ENCODE peak calls at places on chromosome 18, in six cellular contexts. W, Y, I, M, Z and U are unnamed samples.
A peak's percentile ranks its signal among the peaks of the same experiment; 100 is the strongest.

GRCh38 chr18:51135795-51136194 is 61.7 kb downstream of the MEX3C start:
- DNase-seq in W (peak; percentile 11), Z (peak; percentile 13), Y (no peak), M (no peak), I (no peak), U (no peak)

GRCh38 chr18:48003426-48004349 is 73.2 kb upstream of the SMAD2 start:
- DNase-seq in Y (peak; percentile 60), M (no peak), I (no peak), Z (peak; percentile 72), W (peak; percentile 57), U (peak; percentile 90)

GRCh38 chr18:58041633-58042032 is 2.4 kb upstream of the NEDD4L start:
- DNase-seq in M (no peak), I (no peak), Y (no peak), Z (no peak), W (peak; percentile 48), U (no peak)

GRCh38 chr18:61606759-61607158 is 273.5 kb downstream of the CDH20 start:
- DNase-seq in Y (peak; percentile 30), I (peak; percentile 93), Z (peak; percentile 81), M (peak; percentile 59), W (peak; percentile 3), U (peak; percentile 57)

GRCh38 chr18:49020129-49020528 is 69.4 kb upstream of the SMAD7 start:
- DNase-seq in W (no peak), M (no peak), Z (no peak), I (no peak), Y (no peak), U (no peak)

GRCh38 chr18:35045121-35045520 is 3.9 kb downstream of the MAPRE2 start:
- DNase-seq in M (no peak), W (peak; percentile 45), Y (no peak), Z (no peak), I (peak; percentile 63), U (no peak)

GRCh38 chr18:59509477-59510173 is 150.6 kb upstream of the LMAN1 start:
- DNase-seq in M (peak; percentile 50), I (no peak), Y (no peak), W (no peak), Z (no peak), U (no peak)

GRCh38 chr18:50429207-50429948 is 54.5 kb downstream of the SKA1 start:
- DNase-seq in Y (no peak), M (no peak), Z (peak; percentile 39), W (peak; percentile 34), I (peak; percentile 12), U (peak; percentile 46)

GRCh38 chr18:46767217-46767616 is 10.4 kb upstream of the ST8SIA5 start:
- DNase-seq in W (no peak), Y (no peak), I (no peak), M (no peak), Z (no peak), U (no peak)

GRCh38 chr18:354003-354402 is 86.2 kb upstream of the THOC1 start:
- DNase-seq in Z (no peak), Y (no peak), M (no peak), I (no peak), W (no peak), U (no peak)

GRCh38 chr18:67735506-67735905 is 219.0 kb upstream of the DSEL start:
- DNase-seq in M (no peak), W (no peak), Z (no peak), I (no peak), Y (no peak), U (no peak)

GRCh38 chr18:31555971-31556747 is 35.5 kb upstream of the TTR start:
- DNase-seq in W (peak; percentile 69), M (peak; percentile 71), Z (peak; percentile 71), I (peak; percentile 70), Y (peak; percentile 25), U (peak; percentile 74)

GRCh38 chr18:6406075-6406909 is 8.4 kb downstream of the L3MBTL4 start:
- DNase-seq in Z (no peak), I (peak; percentile 1), Y (no peak), M (peak; percentile 33), W (peak; percentile 16), U (no peak)

GRCh38 chr18:79683626-79684282 is 4.2 kb downstream of the CTDP1 start:
- DNase-seq in Y (no peak), W (peak; percentile 49), I (no peak), Z (no peak), M (no peak), U (no peak)

GRCh38 chr18:66533693-66534092 is 70.2 kb downstream of the CDH19 start:
- DNase-seq in Y (no peak), M (no peak), W (no peak), I (no peak), Z (no peak), U (no peak)

GRCh38 chr18:63378919-63379638 is 12.1 kb upstream of the KDSR start:
- DNase-seq in I (no peak), M (no peak), Z (no peak), Y (no peak), W (no peak), U (no peak)

GRCh38 chr18:80143876-80144275 is 34.8 kb downstream of the ADNP2 start:
- DNase-seq in Y (no peak), W (no peak), M (no peak), Z (no peak), I (peak; percentile 68), U (no peak)

GRCh38 chr18:30491815-30492551 is 550.6 kb downstream of the DSC3 start:
- DNase-seq in I (no peak), Z (no peak), Y (no peak), W (peak; percentile 1), M (no peak), U (no peak)

GRCh38 chr18:48676346-48676745 is 137.5 kb downstream of the CTIF start:
- DNase-seq in M (no peak), Z (no peak), I (no peak), W (no peak), Y (no peak), U (no peak)

GRCh38 chr18:67463829-67464228 is 52.7 kb downstream of the DSEL start:
- DNase-seq in Y (no peak), Z (no peak), M (no peak), W (peak; percentile 31), I (no peak), U (no peak)

GRCh38 chr18:12309683-12310198 is 1.7 kb downstream of the TUBB6 start:
- DNase-seq in M (no peak), W (no peak), Y (no peak), Z (no peak), I (no peak), U (no peak)

GRCh38 chr18:64639536-64639935 is 490.6 kb upstream of the LINC00305 start:
- DNase-seq in Y (no peak), Z (no peak), M (no peak), I (no peak), W (no peak), U (no peak)

GRCh38 chr18:61651880-61652268 is 240.9 kb downstream of the RNF152 start:
- DNase-seq in M (no peak), Z (no peak), Y (no peak), I (no peak), W (no peak), U (no peak)

GRCh38 chr18:6722680-6723079 is 6.8 kb upstream of the ARHGAP28 start:
- DNase-seq in Y (no peak), W (no peak), M (no peak), I (no peak), Z (no peak), U (no peak)

GRCh38 chr18:76252880-76253279 is 242.2 kb downstream of the ZNF516 start:
- DNase-seq in Y (no peak), Z (peak; percentile 23), W (peak; percentile 33), I (peak; percentile 6), M (no peak), U (no peak)

GRCh38 chr18:75249672-75250470 is 39.3 kb downstream of the TSHZ1 start:
- DNase-seq in Z (no peak), W (peak; percentile 56), M (no peak), Y (no peak), I (no peak), U (no peak)

GRCh38 chr18:63148449-63149199 is 170.9 kb downstream of the BCL2 start:
- DNase-seq in Z (no peak), I (peak; percentile 14), Y (no peak), W (no peak), M (peak; percentile 55), U (peak; percentile 56)

GRCh38 chr18:6729247-6730091 is at the start of gene ARHGAP28:
- DNase-seq in Y (peak; percentile 5), M (peak; percentile 41), W (no peak), I (peak; percentile 92), Z (no peak), U (peak; percentile 82)

GRCh38 chr18:37861981-37862380 is 296.4 kb upstream of the CELF4 start:
- DNase-seq in I (no peak), M (no peak), Y (no peak), W (no peak), Z (no peak), U (no peak)

GRCh38 chr18:61929881-61930640 is 37.3 kb upstream of the RNF152 start:
- DNase-seq in W (no peak), Z (no peak), I (no peak), Y (no peak), M (no peak), U (no peak)

GRCh38 chr18:54880706-54881105 is 52.4 kb downstream of the RAB27B start:
- DNase-seq in M (no peak), Y (peak; percentile 6), Z (no peak), I (peak; percentile 79), W (no peak), U (no peak)

GRCh38 chr18:39647627-39648502 is 2082.3 kb upstream of the CELF4 start:
- DNase-seq in I (peak; percentile 94), Z (peak; percentile 42), M (no peak), Y (no peak), W (no peak), U (no peak)

GRCh38 chr18:76056467-76057194 is 438.4 kb downstream of the ZNF516 start:
- DNase-seq in I (no peak), M (peak; percentile 82), W (no peak), Y (no peak), Z (no peak), U (no peak)

DNA sequence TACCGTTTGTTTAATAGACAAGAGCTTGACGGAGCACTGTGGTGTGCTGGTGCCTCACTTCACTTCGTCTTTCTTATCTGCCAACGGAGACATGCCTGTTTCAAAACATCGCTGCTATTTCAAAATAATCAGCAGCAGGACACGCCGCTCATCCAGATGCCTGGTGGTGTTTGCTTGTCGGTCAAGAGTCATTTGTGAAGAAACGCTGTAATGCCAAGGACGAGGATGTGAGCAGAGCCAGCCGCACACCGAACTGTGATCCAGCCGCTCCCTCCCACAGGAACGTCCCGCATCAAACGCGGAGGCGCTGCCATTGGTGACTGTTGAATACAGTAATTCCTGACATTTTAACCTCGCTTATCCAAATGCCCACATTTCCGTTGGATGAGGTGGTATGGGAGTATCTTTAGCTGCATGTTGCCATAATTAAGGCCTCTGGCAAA is 432.4 kb downstream of the FBXO15 start:
- DNase-seq in I (peak; percentile 42), Y (no peak), W (no peak), Z (no peak), M (no peak), U (no peak)
- H3K4me3 ChIP-seq in I (peak overlapping the region; percentile 11), Y (peak overlapping the region; percentile 0), W (no peak overlapping the region), Z (no peak overlapping the region), M (no peak overlapping the region), U (no peak overlapping the region)

GRCh38 chr18:23805898-23806297 is 116.6 kb downstream of the LAMA3 start:
- DNase-seq in Z (no peak), M (no peak), I (peak; percentile 64), W (no peak), Y (no peak), U (no peak)
- TF ChIP-seq POLR2A in Z (no peak), M (no peak), I (no peak), W (no peak), Y (no peak), U (no peak)

GRCh38 chr18:70931942-70932814 is 643.3 kb downstream of the SOCS6 start:
- DNase-seq in Z (no peak), Y (no peak), W (peak; percentile 48), I (peak; percentile 17), M (peak; percentile 9), U (no peak)
- TF ChIP-seq CTCF in Z (peak; percentile 53), Y (peak; percentile 57), W (peak; percentile 53), I (peak; percentile 50), M (peak; percentile 49), U (peak; percentile 47)

GRCh38 chr18:26135563-26135962 is 1.9 kb downstream of the PSMA8 start:
- DNase-seq in Y (no peak), I (no peak), W (no peak), M (no peak), Z (no peak), U (no peak)
- H3K4me3 ChIP-seq in Y (no peak overlapping the region), I (no peak overlapping the region), W (no peak overlapping the region), M (no peak overlapping the region), Z (no peak overlapping the region), U (no peak overlapping the region)